ENCODE peak calls at places on chromosomes 6 and 20, in four cellular contexts. One of them, this sample, is unnamed.

GRCh38 chr6:144283781-144284473 is 1.2 kb upstream of the UTRN start:
- DNase-seq in GM23248: peak; percentile 69
- DNase-seq in CD4-positive, CD25-positive, alpha-beta regulatory T cell: peak; percentile 9
- DNase-seq in tibial nerve: no peak
- DNase-seq in this sample: no peak

GRCh38 chr6:34990971-34991560 is 102.0 kb downstream of the ANKS1A start:
- DNase-seq in GM23248: peak; percentile 44
- DNase-seq in CD4-positive, CD25-positive, alpha-beta regulatory T cell: no peak
- DNase-seq in tibial nerve: no peak
- DNase-seq in this sample: no peak

GRCh38 chr6:36618366-36619355 is 24.5 kb downstream of the SRSF3 start:
- DNase-seq in GM23248: no peak
- DNase-seq in CD4-positive, CD25-positive, alpha-beta regulatory T cell: no peak
- DNase-seq in tibial nerve: no peak
- DNase-seq in this sample: peak; percentile 20

GRCh38 chr6:11204987-11205386 is 27.5 kb downstream of the NEDD9 start:
- DNase-seq in GM23248: no peak
- DNase-seq in CD4-positive, CD25-positive, alpha-beta regulatory T cell: no peak
- DNase-seq in tibial nerve: no peak
- DNase-seq in this sample: no peak

GRCh38 chr6:29679962-29680361 is 990 bp downstream of the ZFP57 start:
- DNase-seq in GM23248: no peak
- DNase-seq in CD4-positive, CD25-positive, alpha-beta regulatory T cell: no peak
- DNase-seq in tibial nerve: no peak
- DNase-seq in this sample: no peak

GRCh38 chr20:51914758-51915157 is 112.4 kb upstream of the SALL4 start:
- DNase-seq in GM23248: no peak
- DNase-seq in CD4-positive, CD25-positive, alpha-beta regulatory T cell: no peak
- DNase-seq in tibial nerve: no peak
- DNase-seq in this sample: no peak

GRCh38 chr6:115271001-115271400 is 789.7 kb downstream of the FRK start:
- DNase-seq in GM23248: no peak
- DNase-seq in CD4-positive, CD25-positive, alpha-beta regulatory T cell: no peak
- DNase-seq in tibial nerve: no peak
- DNase-seq in this sample: no peak

GRCh38 chr6:113731528-113731927 is 125.6 kb upstream of the MARCKS start:
- DNase-seq in GM23248: no peak
- DNase-seq in CD4-positive, CD25-positive, alpha-beta regulatory T cell: no peak
- DNase-seq in tibial nerve: no peak
- DNase-seq in this sample: no peak

GRCh38 chr20:57792386-57793095 is 82.7 kb upstream of the PMEPA1 start:
- DNase-seq in GM23248: peak; percentile 37
- DNase-seq in CD4-positive, CD25-positive, alpha-beta regulatory T cell: no peak
- DNase-seq in tibial nerve: no peak
- DNase-seq in this sample: no peak

GRCh38 chr20:38156280-38156679 is 8.8 kb downstream of the TGM2 start:
- DNase-seq in GM23248: no peak
- DNase-seq in CD4-positive, CD25-positive, alpha-beta regulatory T cell: no peak
- DNase-seq in tibial nerve: no peak
- DNase-seq in this sample: no peak

GRCh38 chr20:45098096-45098773 is 2.7 kb downstream of the KCNS1 start:
- DNase-seq in GM23248: peak; percentile 63
- DNase-seq in CD4-positive, CD25-positive, alpha-beta regulatory T cell: peak; percentile 19
- DNase-seq in tibial nerve: no peak
- DNase-seq in this sample: no peak

GRCh38 chr6:153778216-153778615 is 260.8 kb upstream of the OPRM1 start:
- DNase-seq in GM23248: no peak
- DNase-seq in CD4-positive, CD25-positive, alpha-beta regulatory T cell: no peak
- DNase-seq in tibial nerve: no peak
- DNase-seq in this sample: no peak

GRCh38 chr6:133070410-133071043 is 170.6 kb upstream of the EYA4 start:
- DNase-seq in GM23248: no peak
- DNase-seq in CD4-positive, CD25-positive, alpha-beta regulatory T cell: no peak
- DNase-seq in tibial nerve: no peak
- DNase-seq in this sample: no peak

GRCh38 chr6:78746457-78746856 is 120.9 kb upstream of the IRAK1BP1 start:
- DNase-seq in GM23248: peak; percentile 62
- DNase-seq in CD4-positive, CD25-positive, alpha-beta regulatory T cell: no peak
- DNase-seq in tibial nerve: no peak
- DNase-seq in this sample: no peak

GRCh38 chr6:54813901-54814300 is 32.7 kb upstream of the FAM83B start:
- DNase-seq in GM23248: no peak
- DNase-seq in CD4-positive, CD25-positive, alpha-beta regulatory T cell: no peak
- DNase-seq in tibial nerve: no peak
- DNase-seq in this sample: no peak

GRCh38 chr6:143023695-143024094 is 37.0 kb upstream of the AIG1 start:
- DNase-seq in GM23248: no peak
- DNase-seq in CD4-positive, CD25-positive, alpha-beta regulatory T cell: no peak
- DNase-seq in tibial nerve: no peak
- DNase-seq in this sample: no peak

GRCh38 chr20:19310541-19310940 is 98.1 kb downstream of the SLC24A3 start:
- DNase-seq in GM23248: no peak
- DNase-seq in CD4-positive, CD25-positive, alpha-beta regulatory T cell: no peak
- DNase-seq in tibial nerve: no peak
- DNase-seq in this sample: no peak

GRCh38 chr20:48819089-48819488 is 8.7 kb downstream of the PREX1 start:
- DNase-seq in GM23248: no peak
- DNase-seq in CD4-positive, CD25-positive, alpha-beta regulatory T cell: no peak
- DNase-seq in tibial nerve: no peak
- DNase-seq in this sample: no peak
- H3K4me3 ChIP-seq in GM23248: no peak overlapping the region
- H3K4me3 ChIP-seq in CD4-positive, CD25-positive, alpha-beta regulatory T cell: peak overlapping the region; percentile 90
- H3K4me3 ChIP-seq in tibial nerve: no peak overlapping the region
- H3K4me3 ChIP-seq in this sample: no peak overlapping the region

GRCh38 chr20:52948491-52948890 is 23.7 kb upstream of the TSHZ2 start:
- DNase-seq in GM23248: no peak
- DNase-seq in CD4-positive, CD25-positive, alpha-beta regulatory T cell: no peak
- DNase-seq in tibial nerve: no peak
- DNase-seq in this sample: no peak
- H3K4me1 ChIP-seq in GM23248: peaks cover 5% of the 10 kb centered on the region
- H3K4me1 ChIP-seq in CD4-positive, CD25-positive, alpha-beta regulatory T cell: no peaks in the 10 kb centered on the region
- H3K4me1 ChIP-seq in tibial nerve: no peaks in the 10 kb centered on the region
- H3K4me1 ChIP-seq in this sample: no peaks in the 10 kb centered on the region

DNA sequence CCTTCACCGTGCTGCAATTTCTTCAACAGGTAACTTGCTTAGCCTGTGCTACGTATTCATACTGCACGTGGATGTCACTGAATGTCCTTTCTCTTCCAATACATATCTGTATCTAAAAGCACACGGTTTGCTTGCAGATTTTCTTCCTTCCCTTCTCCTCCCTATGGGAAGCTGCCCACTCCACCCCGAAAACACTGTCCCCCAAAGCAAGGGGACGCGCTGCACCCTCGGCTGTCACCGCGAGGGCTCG is 708 bp downstream of the TMX4 start:
- DNase-seq in GM23248: no peak
- DNase-seq in CD4-positive, CD25-positive, alpha-beta regulatory T cell: peak; percentile 77
- DNase-seq in tibial nerve: no peak
- DNase-seq in this sample: no peak
- H3K27ac ChIP-seq in GM23248: peak overlapping the region; percentile 87
- H3K27ac ChIP-seq in CD4-positive, CD25-positive, alpha-beta regulatory T cell: peak overlapping the region; percentile 85
- H3K27ac ChIP-seq in tibial nerve: peak overlapping the region; percentile 99
- H3K27ac ChIP-seq in this sample: peak overlapping the region; percentile 98

GRCh38 chr6:125750692-125751333 is 1.4 kb downstream of the HEY2 start:
- DNase-seq in GM23248: no peak
- DNase-seq in CD4-positive, CD25-positive, alpha-beta regulatory T cell: no peak
- DNase-seq in tibial nerve: no peak
- DNase-seq in this sample: no peak
- H3K4me3 ChIP-seq in GM23248: no peak overlapping the region
- H3K4me3 ChIP-seq in CD4-positive, CD25-positive, alpha-beta regulatory T cell: peak overlapping the region; percentile 73
- H3K4me3 ChIP-seq in tibial nerve: peak overlapping the region; percentile 64
- H3K4me3 ChIP-seq in this sample: peak overlapping the region; percentile 89

GRCh38 chr6:30886897-30887255 is 2.6 kb downstream of the DDR1 start:
- DNase-seq in GM23248: no peak
- DNase-seq in CD4-positive, CD25-positive, alpha-beta regulatory T cell: no peak
- DNase-seq in tibial nerve: no peak
- DNase-seq in this sample: no peak
- H3K4me1 ChIP-seq in GM23248: peaks cover 35% of the 10 kb centered on the region
- H3K4me1 ChIP-seq in CD4-positive, CD25-positive, alpha-beta regulatory T cell: peaks cover 31% of the 10 kb centered on the region
- H3K4me1 ChIP-seq in tibial nerve: peaks cover 79% of the 10 kb centered on the region
- H3K4me1 ChIP-seq in this sample: peaks cover 49% of the 10 kb centered on the region

DNA sequence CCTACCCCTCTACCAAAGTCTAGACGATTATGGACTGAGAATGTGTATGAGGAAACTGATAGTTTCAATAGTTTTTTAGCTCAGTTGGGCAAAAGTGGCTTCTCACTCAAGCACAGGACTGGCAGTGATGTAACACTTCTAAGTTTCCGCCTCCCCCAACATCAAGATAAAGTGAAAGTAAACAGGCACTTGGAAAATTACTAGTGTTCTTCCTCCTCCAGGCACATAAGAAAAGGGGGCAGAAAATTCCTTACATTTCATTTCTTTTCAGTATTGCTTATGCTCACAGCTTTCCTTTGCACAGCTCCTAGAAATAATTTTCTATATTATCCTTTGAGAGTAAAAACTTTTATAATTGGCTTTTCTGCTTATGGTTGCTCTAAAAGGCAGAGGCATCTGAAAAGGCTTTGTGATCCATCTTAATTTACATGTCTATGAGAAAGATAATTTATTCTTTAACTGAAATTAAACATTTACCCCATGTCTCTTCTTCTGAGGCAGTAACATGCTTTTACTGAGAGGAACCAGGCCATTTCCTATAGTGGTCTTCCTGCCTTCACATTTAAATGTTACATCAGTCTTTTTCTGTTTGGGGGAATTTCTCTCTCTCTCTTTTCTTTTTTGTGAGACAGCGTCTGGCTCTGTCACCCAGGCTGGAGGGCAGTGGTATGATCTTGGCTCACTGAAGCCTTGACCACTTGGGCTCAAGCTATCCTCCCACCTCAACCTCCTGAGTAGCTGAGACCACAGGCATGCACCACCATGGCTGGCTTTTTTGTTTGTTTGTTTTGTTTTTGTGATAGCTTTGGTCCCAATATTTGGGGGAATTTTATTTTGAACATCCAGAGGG is 65.0 kb upstream of the EEF1A1 start:
- DNase-seq in GM23248: peak; percentile 88
- DNase-seq in CD4-positive, CD25-positive, alpha-beta regulatory T cell: peak; percentile 64
- DNase-seq in tibial nerve: no peak
- DNase-seq in this sample: no peak
- H3K27ac ChIP-seq in GM23248: peak overlapping the region; percentile 91
- H3K27ac ChIP-seq in CD4-positive, CD25-positive, alpha-beta regulatory T cell: peak overlapping the region; percentile 78
- H3K27ac ChIP-seq in tibial nerve: peak overlapping the region; percentile 95
- H3K27ac ChIP-seq in this sample: peak overlapping the region; percentile 90

DNA sequence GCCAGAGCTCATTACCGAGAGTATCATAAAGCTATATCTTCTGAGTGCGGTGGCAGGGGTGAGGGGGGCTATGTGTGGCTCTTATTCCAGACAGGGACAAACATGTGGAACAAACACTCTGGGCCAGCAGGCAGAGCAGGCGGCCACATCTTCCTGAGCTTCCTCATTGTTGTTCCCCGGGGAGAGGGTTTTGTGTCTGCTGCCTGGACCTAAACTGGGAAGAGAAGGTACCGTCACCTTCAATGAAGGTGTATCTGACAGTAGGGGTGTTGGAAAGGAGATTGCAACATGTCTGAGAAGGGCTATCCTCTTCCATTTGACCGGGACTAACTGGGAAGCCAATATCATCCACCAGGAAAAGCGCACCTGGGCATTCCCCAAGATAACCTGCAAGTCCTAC is 1.6 kb upstream of the TFAP2D start:
- DNase-seq in GM23248: no peak
- DNase-seq in CD4-positive, CD25-positive, alpha-beta regulatory T cell: no peak
- DNase-seq in tibial nerve: no peak
- DNase-seq in this sample: no peak
- H3K4me3 ChIP-seq in GM23248: no peak overlapping the region
- H3K4me3 ChIP-seq in CD4-positive, CD25-positive, alpha-beta regulatory T cell: no peak overlapping the region
- H3K4me3 ChIP-seq in tibial nerve: no peak overlapping the region
- H3K4me3 ChIP-seq in this sample: no peak overlapping the region

GRCh38 chr20:31698243-31698802 is 24.3 kb downstream of the BCL2L1 start:
- DNase-seq in GM23248: no peak
- DNase-seq in CD4-positive, CD25-positive, alpha-beta regulatory T cell: no peak
- DNase-seq in tibial nerve: no peak
- DNase-seq in this sample: no peak

GRCh38 chr20:31699801-31700728 is 22.6 kb downstream of the BCL2L1 start:
- DNase-seq in GM23248: no peak
- DNase-seq in CD4-positive, CD25-positive, alpha-beta regulatory T cell: no peak
- DNase-seq in tibial nerve: no peak
- DNase-seq in this sample: no peak

GRCh38 chr20:31698803-31699718 is 23.6 kb downstream of the BCL2L1 start:
- DNase-seq in GM23248: peak; percentile 94
- DNase-seq in CD4-positive, CD25-positive, alpha-beta regulatory T cell: no peak
- DNase-seq in tibial nerve: no peak
- DNase-seq in this sample: peak; percentile 86

GRCh38 chr20:31701591-31701990 is 21.1 kb downstream of the BCL2L1 start:
- DNase-seq in GM23248: no peak
- DNase-seq in CD4-positive, CD25-positive, alpha-beta regulatory T cell: no peak
- DNase-seq in tibial nerve: no peak
- DNase-seq in this sample: no peak

DNA sequence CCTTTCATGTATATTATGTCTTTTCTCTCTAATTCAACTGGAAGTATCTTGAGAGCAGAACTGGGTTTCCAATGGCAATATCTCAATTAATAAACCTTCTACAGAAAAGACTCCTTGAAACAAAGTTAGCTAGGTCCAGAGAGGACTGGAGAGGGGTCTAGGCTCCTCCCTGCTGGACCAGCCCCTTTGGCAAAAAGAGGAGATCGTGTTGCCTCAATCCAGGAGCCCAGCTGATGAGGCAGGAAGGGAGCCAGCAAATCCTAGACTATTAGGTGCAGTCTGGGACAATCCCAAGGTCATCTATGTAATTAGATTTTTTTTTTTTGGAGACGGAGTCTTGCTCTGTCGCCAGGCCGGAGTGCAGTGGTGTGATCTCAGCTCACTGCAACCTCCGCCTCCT is 21.9 kb downstream of the BCL2L1 start:
- DNase-seq in GM23248: no peak
- DNase-seq in CD4-positive, CD25-positive, alpha-beta regulatory T cell: no peak
- DNase-seq in tibial nerve: no peak
- DNase-seq in this sample: no peak
- H3K4me1 ChIP-seq in GM23248: peaks cover 42% of the 10 kb centered on the region
- H3K4me1 ChIP-seq in CD4-positive, CD25-positive, alpha-beta regulatory T cell: peaks cover 23% of the 10 kb centered on the region
- H3K4me1 ChIP-seq in tibial nerve: peaks cover 81% of the 10 kb centered on the region
- H3K4me1 ChIP-seq in this sample: peaks cover 3% of the 10 kb centered on the region

This sample was measured in tibial artery.